ENCODE peak calls at places on chromosome 2, in five cellular contexts. V, W, T, M and U are unnamed samples.

GRCh38 chr2:15983496-15983895 is 43.1 kb downstream of the MYCN start:
- DNase-seq in V (no peak), M (no peak), T (no peak), W (no peak), U (no peak)

GRCh38 chr2:84483320-84483719 is 24.2 kb upstream of the SUCLG1 start:
- DNase-seq in W (no peak), V (no peak), T (no peak), M (no peak), U (no peak)

GRCh38 chr2:70035344-70035844 is 51.9 kb upstream of the PCBP1 start:
- DNase-seq in M (no peak), V (no peak), W (no peak), T (no peak), U (no peak)

GRCh38 chr2:173278794-173279527 is 75.7 kb upstream of the CDCA7 start:
- DNase-seq in W (no peak), V (no peak), M (no peak), T (no peak), U (no peak)

GRCh38 chr2:188512456-188512855 is 220.8 kb downstream of the GULP1 start:
- DNase-seq in M (no peak), T (peak; percentile 51), V (no peak), W (no peak), U (peak; percentile 27)

GRCh38 chr2:187842978-187843847 is 289.0 kb upstream of the TFPI start:
- DNase-seq in V (no peak), W (no peak), M (no peak), T (peak; percentile 58), U (peak; percentile 69)

GRCh38 chr2:95310211-95310610 is 13.1 kb downstream of the KCNIP3 start:
- DNase-seq in W (no peak), M (no peak), T (no peak), V (no peak), U (no peak)

GRCh38 chr2:187509667-187510417 is 44.4 kb downstream of the TFPI start:
- DNase-seq in T (no peak), M (no peak), V (no peak), W (no peak), U (peak; percentile 81)

GRCh38 chr2:30266705-30267104 is 35.4 kb downstream of the LBH start:
- DNase-seq in M (no peak), W (no peak), T (no peak), V (no peak), U (no peak)

GRCh38 chr2:147355706-147356105 is 489.1 kb upstream of the ACVR2A start:
- DNase-seq in M (no peak), W (no peak), V (no peak), T (no peak), U (no peak)

GRCh38 chr2:119338826-119339561 is 27.6 kb downstream of the C2orf76 start:
- DNase-seq in M (no peak), W (no peak), T (no peak), V (no peak), U (peak; percentile 79)

GRCh38 chr2:203659650-203660049 is 46.8 kb upstream of the CD28 start:
- DNase-seq in V (no peak), M (no peak), T (no peak), W (no peak), U (peak; percentile 56)

GRCh38 chr2:46267616-46268015 is 29.6 kb upstream of the EPAS1 start:
- DNase-seq in T (no peak), V (no peak), W (no peak), M (no peak), U (no peak)

GRCh38 chr2:74051504-74051903 is 66.8 kb downstream of the TET3 start:
- DNase-seq in V (no peak), W (no peak), T (no peak), M (no peak), U (no peak)

GRCh38 chr2:176383836-176384442 is 114.7 kb downstream of the MTX2 start:
- DNase-seq in W (no peak), M (no peak), T (no peak), V (no peak), U (no peak)

GRCh38 chr2:43882312-43882711 is 43.5 kb downstream of the ABCG8 start:
- DNase-seq in M (no peak), W (no peak), V (no peak), T (no peak), U (no peak)

GRCh38 chr2:172216348-172216933 is 113.7 kb upstream of the DLX2 start:
- DNase-seq in W (no peak), M (no peak), T (no peak), V (no peak), U (no peak)

GRCh38 chr2:24048662-24049484 is 668 bp upstream of the FKBP1B start:
- DNase-seq in V (no peak), T (no peak), M (no peak), W (no peak), U (no peak)

GRCh38 chr2:86825020-86825727 is 34.5 kb upstream of the CD8A start:
- DNase-seq in W (no peak), T (no peak), V (no peak), M (no peak), U (no peak)